ENCODE peak calls at places on chromosomes 11 and 22, in five cellular contexts. G, U, V, I and N are unnamed samples.

GRCh38 chr11:12232819-12233601 is 122.6 kb downstream of the MICAL2 start:
- DNase-seq in V (no peak), U (no peak), G (no peak), I (no peak), N (no peak)

GRCh38 chr11:117597083-117597482 is 199.9 kb downstream of the DSCAML1 start:
- DNase-seq in U (peak; percentile 21), I (no peak), G (peak; percentile 54), V (no peak), N (peak; percentile 9)

GRCh38 chr11:825366-826231 is 2.1 kb upstream of the CRACR2B start:
- DNase-seq in I (no peak), G (no peak), V (no peak), U (no peak), N (no peak)

GRCh38 chr22:38317237-38317994 is at the start of gene CSNK1E:
- DNase-seq in V (no peak), I (peak; percentile 89), G (peak; percentile 84), U (no peak), N (peak; percentile 49)

GRCh38 chr11:76599041-76600013 is 71.2 kb downstream of the LRRC32 start:
- DNase-seq in V (no peak), U (no peak), I (peak; percentile 42), G (peak; percentile 50), N (no peak)

GRCh38 chr11:14422052-14422813 is 63.2 kb upstream of the RRAS2 start:
- DNase-seq in I (peak; percentile 69), V (no peak), G (peak; percentile 69), U (peak; percentile 82), N (no peak)

GRCh38 chr11:84291996-84292395 is 1005.8 kb upstream of the CCDC90B start:
- DNase-seq in V (no peak), U (no peak), G (no peak), I (no peak), N (no peak)

GRCh38 chr22:25564320-25564978 is at the start of gene GRK3:
- DNase-seq in U (no peak), I (peak; percentile 95), G (peak; percentile 88), V (no peak), N (peak; percentile 90)

GRCh38 chr22:35733742-35734516 is 16.3 kb downstream of the APOL5 start:
- DNase-seq in U (no peak), G (no peak), I (no peak), V (no peak), N (no peak)

GRCh38 chr11:92295175-92296137 is 70.8 kb downstream of the FAT3 start:
- DNase-seq in G (no peak), V (no peak), U (no peak), I (no peak), N (no peak)

GRCh38 chr11:130421697-130422096 is 6.7 kb downstream of the ADAMTS8 start:
- DNase-seq in G (no peak), U (no peak), V (no peak), I (no peak), N (no peak)

GRCh38 chr11:6566704-6567370 is 36.6 kb downstream of the RRP8 start:
- DNase-seq in G (no peak), V (no peak), U (no peak), I (no peak), N (no peak)

GRCh38 chr11:17406082-17406817 is 17.8 kb upstream of the KCNJ11 start:
- DNase-seq in I (no peak), G (no peak), V (no peak), U (no peak), N (no peak)

GRCh38 chr11:15114501-15115475 is at the start of gene INSC:
- DNase-seq in V (no peak), G (no peak), I (peak; percentile 85), U (no peak), N (no peak)

GRCh38 chr22:27418261-27418660 is 383.3 kb downstream of the MN1 start:
- DNase-seq in G (no peak), V (no peak), U (no peak), I (no peak), N (no peak)

GRCh38 chr22:27419473-27419872 is 382.1 kb downstream of the MN1 start:
- DNase-seq in V (no peak), U (no peak), G (no peak), I (no peak), N (no peak)

GRCh38 chr22:27422442-27422841 is 379.1 kb downstream of the MN1 start:
- DNase-seq in G (no peak), I (no peak), U (no peak), V (no peak), N (no peak)

GRCh38 chr22:27420186-27420816 is 381.3 kb downstream of the MN1 start:
- DNase-seq in V (no peak), G (no peak), I (no peak), U (no peak), N (no peak)

GRCh38 chr22:27420817-27421361 is 380.7 kb downstream of the MN1 start:
- DNase-seq in V (no peak), I (no peak), U (no peak), G (no peak), N (no peak)
- TF ChIP-seq GABPA in V (no peak), I (no peak), U (no peak), G (no peak), N (no peak)

GRCh38 chr11:64284048-64284961 is at the start of gene BAD:
- DNase-seq in V (no peak), U (peak; percentile 86), G (peak; percentile 99), I (peak; percentile 99), N (peak; percentile 95)

GRCh38 chr11:64287676-64288352 is 2.2 kb downstream of the GPR137 start:
- DNase-seq in G (no peak), I (no peak), V (no peak), U (no peak), N (no peak)

GRCh38 chr11:64286801-64287159 is 1.1 kb downstream of the GPR137 start:
- DNase-seq in I (no peak), U (no peak), V (no peak), G (no peak), N (no peak)

GRCh38 chr11:64284962-64285884 is at the start of gene GPR137:
- DNase-seq in V (no peak), U (peak; percentile 50), I (peak; percentile 97), G (peak; percentile 97), N (peak; percentile 69)

DNA sequence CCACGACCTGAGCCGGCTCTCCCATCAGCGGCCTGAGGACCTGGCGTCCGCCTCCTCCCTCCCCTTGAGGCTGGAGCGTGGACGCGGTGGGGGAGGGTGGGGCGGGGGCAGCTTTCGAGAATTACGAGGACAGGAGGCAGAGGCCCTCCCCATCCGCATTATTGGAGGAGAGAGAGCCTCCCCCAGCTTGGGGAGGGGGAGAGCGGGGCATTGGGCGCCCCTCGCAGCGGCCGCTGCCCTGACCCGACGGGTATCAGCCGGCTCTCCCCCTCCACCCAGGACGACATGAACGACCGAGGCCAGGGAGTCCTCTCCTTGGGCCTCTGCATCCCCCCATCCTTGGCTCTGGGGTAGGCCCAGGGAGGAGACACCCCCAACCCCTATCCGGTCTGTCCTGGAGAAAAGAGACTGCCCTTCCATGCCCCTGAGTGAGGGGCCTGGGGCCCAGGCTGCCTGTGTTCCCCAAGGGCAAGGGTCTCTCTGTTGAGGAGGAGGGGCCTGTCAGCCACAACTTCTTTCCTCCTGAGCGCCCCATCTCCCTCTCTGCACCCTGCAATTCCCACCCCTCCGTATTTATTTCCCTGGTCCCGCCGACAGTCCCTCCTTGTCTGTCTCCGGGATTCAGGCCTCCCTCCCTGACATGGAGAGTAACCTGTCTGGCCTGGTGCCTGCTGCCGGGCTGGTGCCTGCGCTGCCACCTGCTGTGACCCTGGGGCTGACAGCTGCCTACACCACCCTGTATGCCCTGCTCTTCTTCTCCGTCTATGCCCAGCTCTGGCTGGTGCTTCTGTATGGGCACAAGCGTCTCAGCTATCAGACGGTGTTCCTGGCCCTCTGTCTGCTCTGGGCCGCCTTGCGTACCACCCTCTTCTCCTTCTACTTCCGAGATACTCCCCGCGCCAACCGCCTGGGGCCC is 495 bp downstream of the GPR137 start:
- DNase-seq in U (no peak), I (peak; percentile 73), G (no peak), V (no peak), N (peak; percentile 62)
- TF ChIP-seq REST in U (no peak), I (no peak), G (no peak), V (no peak), N (no peak)

GRCh38 chr11:46335858-46336600 is 11.2 kb upstream of the DGKZ start:
- DNase-seq in V (no peak), I (no peak), U (no peak), G (no peak), N (no peak)
- TF ChIP-seq GABPA in V (no peak), I (no peak), U (no peak), G (no peak), N (no peak)

GRCh38 chr11:4523666-4524065 is 21.3 kb upstream of the OR52M1 start:
- DNase-seq in U (no peak), G (no peak), I (no peak), V (no peak), N (no peak)
- TF ChIP-seq REST in U (no peak), G (no peak), I (no peak), V (no peak), N (no peak)

GRCh38 chr11:64321026-64321425 is 3.1 kb downstream of the PRDX5 start:
- DNase-seq in I (no peak), U (no peak), V (no peak), G (no peak), N (no peak)

GRCh38 chr11:64320556-64320955 is 2.6 kb downstream of the PRDX5 start:
- DNase-seq in V (no peak), I (no peak), G (no peak), U (no peak), N (no peak)

GRCh38 chr11:64317961-64318693 is at the start of gene PRDX5:
- DNase-seq in I (peak; percentile 97), G (peak; percentile 95), U (peak; percentile 94), V (peak; percentile 92), N (peak; percentile 98)

GRCh38 chr11:64318694-64319420 is 936 bp downstream of the PRDX5 start:
- DNase-seq in U (no peak), I (no peak), G (peak; percentile 76), V (no peak), N (no peak)

DNA sequence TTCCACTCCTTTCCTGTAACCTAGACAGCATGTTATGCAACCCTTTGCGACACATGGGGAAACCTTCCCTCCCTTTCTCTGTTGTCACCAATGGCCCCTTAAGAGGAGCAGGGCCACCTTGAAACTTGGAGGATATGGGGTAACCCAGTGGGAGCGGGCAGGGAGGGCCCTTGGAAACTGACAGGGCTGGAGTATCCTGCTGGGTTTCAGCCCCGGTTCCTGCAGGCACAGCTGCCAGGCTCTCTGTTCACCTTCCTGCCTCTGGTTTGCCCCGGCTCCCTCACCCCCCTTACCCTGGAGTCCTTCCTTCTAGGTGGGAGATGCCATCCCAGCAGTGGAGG is 1.5 kb downstream of the PRDX5 start:
- DNase-seq in U (no peak), V (no peak), I (no peak), G (no peak), N (peak; percentile 84)
- TF ChIP-seq GABPA in U (no peak), V (no peak), I (no peak), G (no peak), N (no peak)